ENCODE peak calls at places on chromosomes 2 and 18, in five cellular contexts. One of them, this sample, is unnamed.

GRCh38 chr2:196131949-196132925 is 39.1 kb downstream of the STK17B start:
- DNase-seq in fibroblast of lung: peak; percentile 49
- DNase-seq in AG09319: no peak
- DNase-seq in GM13976: no peak
- DNase-seq in fibroblast of mammary gland: peak; percentile 45
- DNase-seq in this sample: no peak

GRCh38 chr18:49597556-49597955 is 35.7 kb downstream of the LIPG start:
- DNase-seq in fibroblast of mammary gland: no peak
- DNase-seq in GM13976: no peak
- DNase-seq in AG09319: no peak
- DNase-seq in fibroblast of lung: no peak
- DNase-seq in this sample: no peak

GRCh38 chr2:11777066-11777782 is 30.8 kb downstream of the LPIN1 start:
- DNase-seq in GM13976: no peak
- DNase-seq in fibroblast of lung: no peak
- DNase-seq in fibroblast of mammary gland: no peak
- DNase-seq in AG09319: no peak
- DNase-seq in this sample: peak; percentile 35

GRCh38 chr2:69216535-69217332 is 170.3 kb downstream of the GFPT1 start:
- DNase-seq in fibroblast of mammary gland: peak; percentile 88
- DNase-seq in GM13976: no peak
- DNase-seq in fibroblast of lung: peak; percentile 88
- DNase-seq in AG09319: no peak
- DNase-seq in this sample: no peak

GRCh38 chr2:227462463-227462951 is 9.4 kb upstream of the AGFG1 start:
- DNase-seq in GM13976: peak; percentile 48
- DNase-seq in fibroblast of lung: no peak
- DNase-seq in fibroblast of mammary gland: no peak
- DNase-seq in AG09319: no peak
- DNase-seq in this sample: no peak

GRCh38 chr2:67075530-67076253 is 321.4 kb upstream of the ETAA1 start:
- DNase-seq in fibroblast of lung: no peak
- DNase-seq in GM13976: no peak
- DNase-seq in AG09319: no peak
- DNase-seq in fibroblast of mammary gland: no peak
- DNase-seq in this sample: no peak

GRCh38 chr2:160034396-160034795 is 28.0 kb downstream of the PLA2R1 start:
- DNase-seq in AG09319: no peak
- DNase-seq in GM13976: no peak
- DNase-seq in fibroblast of lung: no peak
- DNase-seq in fibroblast of mammary gland: no peak
- DNase-seq in this sample: no peak

GRCh38 chr2:207770602-207771404 is 1.1 kb upstream of the FZD5 start:
- DNase-seq in AG09319: no peak
- DNase-seq in fibroblast of lung: no peak
- DNase-seq in fibroblast of mammary gland: no peak
- DNase-seq in GM13976: peak; percentile 41
- DNase-seq in this sample: no peak

GRCh38 chr2:40315684-40316083 is 136.2 kb downstream of the SLC8A1 start:
- DNase-seq in GM13976: no peak
- DNase-seq in fibroblast of lung: peak; percentile 87
- DNase-seq in fibroblast of mammary gland: peak; percentile 87
- DNase-seq in AG09319: no peak
- DNase-seq in this sample: no peak

GRCh38 chr2:37343537-37344434 is 644 bp upstream of the QPCT start:
- DNase-seq in fibroblast of lung: peak; percentile 46
- DNase-seq in AG09319: no peak
- DNase-seq in fibroblast of mammary gland: peak; percentile 81
- DNase-seq in GM13976: no peak
- DNase-seq in this sample: no peak
- TF ChIP-seq CTCF in fibroblast of lung: peak; percentile 46
- TF ChIP-seq CTCF in AG09319: peak; percentile 46
- TF ChIP-seq CTCF in fibroblast of mammary gland: peak; percentile 56
- TF ChIP-seq CTCF in GM13976: no peak
- TF ChIP-seq CTCF in this sample: no peak

GRCh38 chr2:239283961-239284801 is 116.6 kb downstream of the HDAC4 start:
- DNase-seq in AG09319: no peak
- DNase-seq in fibroblast of lung: no peak
- DNase-seq in GM13976: no peak
- DNase-seq in fibroblast of mammary gland: no peak
- DNase-seq in this sample: no peak
- TF ChIP-seq CTCF in AG09319: no peak
- TF ChIP-seq CTCF in fibroblast of lung: peak; percentile 4
- TF ChIP-seq CTCF in GM13976: no peak
- TF ChIP-seq CTCF in fibroblast of mammary gland: no peak
- TF ChIP-seq CTCF in this sample: no peak

GRCh38 chr2:7510353-7510752 is 593.1 kb downstream of the RNF144A start:
- DNase-seq in fibroblast of lung: no peak
- DNase-seq in AG09319: no peak
- DNase-seq in GM13976: no peak
- DNase-seq in fibroblast of mammary gland: no peak
- DNase-seq in this sample: no peak
- TF ChIP-seq CTCF in fibroblast of lung: no peak
- TF ChIP-seq CTCF in AG09319: no peak
- TF ChIP-seq CTCF in GM13976: no peak
- TF ChIP-seq CTCF in fibroblast of mammary gland: no peak
- TF ChIP-seq CTCF in this sample: no peak

GRCh38 chr2:74979844-74980243 is 21.4 kb downstream of the POLE4 start:
- DNase-seq in GM13976: no peak
- DNase-seq in fibroblast of mammary gland: no peak
- DNase-seq in fibroblast of lung: no peak
- DNase-seq in AG09319: no peak
- DNase-seq in this sample: no peak

GRCh38 chr2:74984017-74984416 is 25.6 kb downstream of the POLE4 start:
- DNase-seq in fibroblast of mammary gland: no peak
- DNase-seq in fibroblast of lung: no peak
- DNase-seq in AG09319: no peak
- DNase-seq in GM13976: no peak
- DNase-seq in this sample: no peak

GRCh38 chr2:74984947-74985637 is 26.6 kb downstream of the POLE4 start:
- DNase-seq in GM13976: no peak
- DNase-seq in fibroblast of mammary gland: no peak
- DNase-seq in AG09319: no peak
- DNase-seq in fibroblast of lung: no peak
- DNase-seq in this sample: no peak

GRCh38 chr2:74983606-74984005 is 25.2 kb downstream of the POLE4 start:
- DNase-seq in GM13976: no peak
- DNase-seq in fibroblast of lung: no peak
- DNase-seq in AG09319: no peak
- DNase-seq in fibroblast of mammary gland: no peak
- DNase-seq in this sample: no peak

DNA sequence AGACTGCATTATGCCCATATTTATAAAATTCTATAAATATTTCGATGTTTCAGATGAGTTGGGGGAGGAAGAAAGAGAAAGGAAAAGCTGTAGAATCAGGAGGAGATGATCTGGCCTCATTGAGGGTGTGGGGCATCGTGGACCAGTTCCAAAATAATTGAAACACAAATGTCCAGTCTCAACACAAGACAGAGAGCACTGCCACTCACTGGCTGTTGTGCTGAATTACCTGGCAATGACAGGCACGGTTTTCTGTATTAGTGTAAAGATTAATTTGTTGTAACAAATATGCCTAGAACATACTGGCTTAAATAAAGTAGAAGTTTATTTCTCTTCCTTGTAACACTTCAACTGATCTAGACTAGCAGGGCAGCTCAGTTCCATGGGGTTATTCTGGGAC is 24.1 kb downstream of the POLE4 start:
- DNase-seq in fibroblast of mammary gland: peak; percentile 16
- DNase-seq in GM13976: peak; percentile 26
- DNase-seq in AG09319: no peak
- DNase-seq in fibroblast of lung: peak; percentile 4
- DNase-seq in this sample: no peak
- TF ChIP-seq CTCF in fibroblast of mammary gland: no peak
- TF ChIP-seq CTCF in GM13976: no peak
- TF ChIP-seq CTCF in AG09319: no peak
- TF ChIP-seq CTCF in fibroblast of lung: no peak
- TF ChIP-seq CTCF in this sample: no peak

GRCh38 chr2:100066856-100067255 is 75.5 kb downstream of the AFF3 start:
- DNase-seq in GM13976: no peak
- DNase-seq in fibroblast of lung: no peak
- DNase-seq in AG09319: no peak
- DNase-seq in fibroblast of mammary gland: no peak
- DNase-seq in this sample: no peak
- TF ChIP-seq CTCF in GM13976: no peak
- TF ChIP-seq CTCF in fibroblast of lung: no peak
- TF ChIP-seq CTCF in AG09319: no peak
- TF ChIP-seq CTCF in fibroblast of mammary gland: no peak
- TF ChIP-seq CTCF in this sample: no peak

GRCh38 chr2:9896216-9896615 is 52.9 kb downstream of the TAF1B start:
- DNase-seq in GM13976: no peak
- DNase-seq in fibroblast of lung: no peak
- DNase-seq in fibroblast of mammary gland: no peak
- DNase-seq in AG09319: no peak
- DNase-seq in this sample: no peak

GRCh38 chr2:9897796-9898195 is 53.7 kb upstream of the GRHL1 start:
- DNase-seq in GM13976: no peak
- DNase-seq in fibroblast of lung: peak; percentile 31
- DNase-seq in AG09319: no peak
- DNase-seq in fibroblast of mammary gland: peak; percentile 6
- DNase-seq in this sample: no peak

GRCh38 chr2:9895669-9896068 is 52.4 kb downstream of the TAF1B start:
- DNase-seq in AG09319: no peak
- DNase-seq in fibroblast of mammary gland: no peak
- DNase-seq in fibroblast of lung: no peak
- DNase-seq in GM13976: no peak
- DNase-seq in this sample: no peak

GRCh38 chr2:9892236-9892635 is 49.0 kb downstream of the TAF1B start:
- DNase-seq in AG09319: no peak
- DNase-seq in GM13976: no peak
- DNase-seq in fibroblast of lung: no peak
- DNase-seq in fibroblast of mammary gland: no peak
- DNase-seq in this sample: no peak

GRCh38 chr2:9897331-9897737 is 54.1 kb downstream of the TAF1B start:
- DNase-seq in fibroblast of mammary gland: peak; percentile 99
- DNase-seq in AG09319: peak; percentile 74
- DNase-seq in fibroblast of lung: peak; percentile 96
- DNase-seq in GM13976: no peak
- DNase-seq in this sample: no peak
- TF ChIP-seq CTCF in fibroblast of mammary gland: no peak
- TF ChIP-seq CTCF in AG09319: no peak
- TF ChIP-seq CTCF in fibroblast of lung: no peak
- TF ChIP-seq CTCF in GM13976: no peak
- TF ChIP-seq CTCF in this sample: no peak

GRCh38 chr18:13217466-13217961 is 1.0 kb upstream of the LDLRAD4 start:
- DNase-seq in fibroblast of lung: no peak
- DNase-seq in GM13976: peak; percentile 72
- DNase-seq in fibroblast of mammary gland: peak; percentile 7
- DNase-seq in AG09319: no peak
- DNase-seq in this sample: no peak
- TF ChIP-seq CTCF in fibroblast of lung: no peak
- TF ChIP-seq CTCF in GM13976: no peak
- TF ChIP-seq CTCF in fibroblast of mammary gland: no peak
- TF ChIP-seq CTCF in AG09319: no peak
- TF ChIP-seq CTCF in this sample: no peak